ENCODE peak calls at places on chromosome 19, in seven cellular contexts. One of them, this sample, is unnamed.

GRCh38 chr19:15330801-15331418 is 1.4 kb downstream of the BRD4 start:
- DNase-seq in heart right ventricle: no peak
- DNase-seq in omental fat pad: no peak
- DNase-seq in fibroblast of villous mesenchyme: peak
- DNase-seq in Peyer's patch: no peak
- DNase-seq in DND-41: no peak
- DNase-seq in CD4-positive, alpha-beta T cell: no peak
- DNase-seq in this sample: no peak

GRCh38 chr19:18776288-18776594 is 14.9 kb downstream of the COMP start:
- DNase-seq in heart right ventricle: no peak
- DNase-seq in omental fat pad: no peak
- DNase-seq in fibroblast of villous mesenchyme: peak
- DNase-seq in Peyer's patch: no peak
- DNase-seq in DND-41: no peak
- DNase-seq in CD4-positive, alpha-beta T cell: no peak
- DNase-seq in this sample: no peak

GRCh38 chr19:47133021-47133471 is 2.4 kb downstream of the SAE1 start:
- DNase-seq in heart right ventricle: no peak
- DNase-seq in omental fat pad: no peak
- DNase-seq in fibroblast of villous mesenchyme: no peak
- DNase-seq in Peyer's patch: no peak
- DNase-seq in DND-41: no peak
- DNase-seq in CD4-positive, alpha-beta T cell: no peak
- DNase-seq in this sample: no peak

GRCh38 chr19:39409886-39410619 is 2.4 kb upstream of the PLEKHG2 start:
- DNase-seq in heart right ventricle: peak
- DNase-seq in omental fat pad: no peak
- DNase-seq in fibroblast of villous mesenchyme: peak
- DNase-seq in Peyer's patch: peak
- DNase-seq in DND-41: peak
- DNase-seq in CD4-positive, alpha-beta T cell: peak
- DNase-seq in this sample: peak

GRCh38 chr19:40959338-40959737 is 31.7 kb upstream of the CYP2B6 start:
- DNase-seq in heart right ventricle: no peak
- DNase-seq in omental fat pad: no peak
- DNase-seq in fibroblast of villous mesenchyme: no peak
- DNase-seq in Peyer's patch: no peak
- DNase-seq in DND-41: no peak
- DNase-seq in CD4-positive, alpha-beta T cell: no peak
- DNase-seq in this sample: no peak

GRCh38 chr19:40348961-40349507 is 539 bp downstream of the PLD3 start:
- DNase-seq in heart right ventricle: peak
- DNase-seq in omental fat pad: no peak
- DNase-seq in fibroblast of villous mesenchyme: peak
- DNase-seq in Peyer's patch: no peak
- DNase-seq in DND-41: no peak
- DNase-seq in CD4-positive, alpha-beta T cell: no peak
- DNase-seq in this sample: peak

GRCh38 chr19:47419037-47419783 is at the start of gene MEIS3:
- DNase-seq in heart right ventricle: no peak
- DNase-seq in omental fat pad: no peak
- DNase-seq in fibroblast of villous mesenchyme: no peak
- DNase-seq in Peyer's patch: no peak
- DNase-seq in DND-41: peak
- DNase-seq in CD4-positive, alpha-beta T cell: no peak
- DNase-seq in this sample: no peak

GRCh38 chr19:18846862-18847515 is 15.2 kb downstream of the UPF1 start:
- DNase-seq in heart right ventricle: peak
- DNase-seq in omental fat pad: peak
- DNase-seq in fibroblast of villous mesenchyme: peak
- DNase-seq in Peyer's patch: peak
- DNase-seq in DND-41: peak
- DNase-seq in CD4-positive, alpha-beta T cell: peak
- DNase-seq in this sample: peak

GRCh38 chr19:54315956-54316355 is 3.0 kb upstream of the LILRA5 start:
- DNase-seq in heart right ventricle: no peak
- DNase-seq in omental fat pad: no peak
- DNase-seq in fibroblast of villous mesenchyme: no peak
- DNase-seq in Peyer's patch: no peak
- DNase-seq in DND-41: no peak
- DNase-seq in CD4-positive, alpha-beta T cell: no peak
- DNase-seq in this sample: no peak

DNA sequence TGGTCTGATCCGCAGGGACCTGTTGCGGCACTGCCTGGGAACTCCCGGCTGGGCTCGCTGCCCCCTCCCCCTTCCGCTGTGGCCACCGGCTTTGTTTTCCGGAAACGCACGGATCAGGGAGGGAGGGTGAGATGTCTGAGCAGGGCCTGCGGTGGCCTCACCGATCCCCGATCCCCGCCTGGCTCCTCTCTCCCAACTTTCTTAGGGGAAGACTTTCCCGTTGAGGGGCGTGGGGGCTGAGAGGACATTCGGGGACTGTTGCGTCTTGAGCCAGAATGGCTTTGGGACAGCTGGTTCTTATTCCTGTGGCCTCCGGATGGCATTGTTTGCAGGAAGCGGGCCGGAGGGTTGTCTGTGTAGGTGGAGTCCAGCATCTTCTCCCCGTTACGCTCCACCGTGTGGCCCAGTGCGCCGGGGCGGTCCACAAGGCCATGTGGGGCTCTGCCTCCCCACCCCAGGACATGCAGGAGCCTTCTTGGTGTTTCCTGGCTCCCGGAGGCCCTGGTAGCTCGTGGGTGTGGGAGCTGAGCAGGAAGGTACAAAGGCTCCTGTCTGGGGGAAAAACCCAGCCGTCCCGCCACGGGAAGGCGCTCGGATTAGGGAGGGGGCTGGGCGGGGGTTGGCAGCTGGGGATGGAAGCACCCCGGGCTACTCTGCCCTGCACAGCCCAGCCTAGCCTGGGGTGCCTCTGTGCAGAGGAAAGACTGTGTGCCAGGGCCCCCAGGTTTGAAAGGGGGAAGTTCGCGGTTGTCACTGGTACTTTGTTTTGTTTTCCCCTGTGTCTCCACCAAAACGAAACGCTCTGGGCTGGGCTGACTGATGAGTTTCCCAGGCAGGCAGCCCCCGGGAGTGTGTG is 1.3 kb downstream of the CSNK1G2 start:
- DNase-seq in heart right ventricle: peak
- DNase-seq in omental fat pad: peak
- DNase-seq in fibroblast of villous mesenchyme: peak
- DNase-seq in Peyer's patch: peak
- DNase-seq in DND-41: peak
- DNase-seq in CD4-positive, alpha-beta T cell: peak
- DNase-seq in this sample: peak
- TF ChIP-seq CTCF in heart right ventricle: no peak
- TF ChIP-seq CTCF in omental fat pad: no peak
- TF ChIP-seq CTCF in fibroblast of villous mesenchyme: no peak
- TF ChIP-seq CTCF in Peyer's patch: no peak
- TF ChIP-seq CTCF in DND-41: peak
- TF ChIP-seq CTCF in CD4-positive, alpha-beta T cell: no peak
- TF ChIP-seq CTCF in this sample: no peak

DNA sequence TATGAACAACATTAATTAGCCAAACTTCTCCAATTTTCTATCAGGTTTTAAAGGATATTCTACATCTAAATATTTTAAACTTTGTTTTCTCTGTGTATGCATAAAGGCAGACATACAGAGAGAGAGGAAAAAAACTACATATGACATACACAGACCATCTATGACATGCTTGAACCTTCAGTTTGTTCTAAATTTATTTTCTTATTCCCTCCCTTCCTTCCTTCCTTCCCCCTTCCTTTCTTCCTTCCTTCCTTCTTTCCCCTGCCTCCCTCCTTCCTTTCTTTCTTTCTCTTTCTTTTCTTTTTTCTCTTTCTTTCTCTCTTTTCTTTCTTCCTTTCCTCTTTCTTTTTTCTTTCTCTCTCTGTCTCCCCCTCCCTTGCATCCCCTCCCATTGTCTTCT is 35.8 kb upstream of the CD70 start:
- DNase-seq in heart right ventricle: no peak
- DNase-seq in omental fat pad: no peak
- DNase-seq in fibroblast of villous mesenchyme: no peak
- DNase-seq in Peyer's patch: no peak
- DNase-seq in DND-41: no peak
- DNase-seq in CD4-positive, alpha-beta T cell: no peak
- DNase-seq in this sample: no peak
- TF ChIP-seq CTCF in heart right ventricle: no peak
- TF ChIP-seq CTCF in omental fat pad: no peak
- TF ChIP-seq CTCF in fibroblast of villous mesenchyme: no peak
- TF ChIP-seq CTCF in Peyer's patch: no peak
- TF ChIP-seq CTCF in DND-41: no peak
- TF ChIP-seq CTCF in CD4-positive, alpha-beta T cell: no peak
- TF ChIP-seq CTCF in this sample: no peak

DNA sequence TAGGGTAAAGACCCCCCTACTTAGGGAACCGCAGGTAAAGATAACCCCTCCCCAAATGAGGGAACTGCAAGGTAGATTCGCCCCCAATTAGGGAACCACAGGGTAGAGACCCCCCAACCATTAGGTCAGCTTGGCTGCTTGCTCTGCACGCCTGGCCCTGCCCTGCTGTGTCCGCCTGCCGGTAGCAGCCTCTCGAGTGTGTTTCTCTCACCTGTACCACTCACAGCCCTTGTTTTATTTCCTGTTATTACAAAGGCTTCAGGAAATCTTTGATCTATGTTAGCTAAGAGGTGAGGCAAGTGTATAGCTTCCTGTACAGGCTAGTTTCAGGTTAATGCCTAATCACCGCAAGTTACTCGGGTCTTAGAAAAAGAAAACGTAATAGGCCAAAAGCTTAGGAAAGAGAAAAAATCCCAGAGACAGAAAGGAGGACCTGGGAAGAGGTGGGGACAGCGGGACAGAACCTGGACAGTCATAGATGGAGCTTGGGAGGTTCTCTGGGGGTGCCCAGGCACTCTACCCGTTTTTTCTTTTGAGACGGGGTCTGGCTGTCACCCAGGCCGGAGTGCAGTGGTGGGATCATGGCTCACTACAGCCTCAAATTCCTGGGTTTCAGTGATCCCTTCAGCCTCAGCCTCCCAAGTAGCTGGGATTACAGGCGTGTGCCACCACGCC is 23.1 kb upstream of the EIF3G start:
- DNase-seq in heart right ventricle: no peak
- DNase-seq in omental fat pad: no peak
- DNase-seq in fibroblast of villous mesenchyme: no peak
- DNase-seq in Peyer's patch: no peak
- DNase-seq in DND-41: no peak
- DNase-seq in CD4-positive, alpha-beta T cell: peak
- DNase-seq in this sample: no peak
- TF ChIP-seq CTCF in heart right ventricle: no peak
- TF ChIP-seq CTCF in omental fat pad: no peak
- TF ChIP-seq CTCF in fibroblast of villous mesenchyme: no peak
- TF ChIP-seq CTCF in Peyer's patch: no peak
- TF ChIP-seq CTCF in DND-41: no peak
- TF ChIP-seq CTCF in CD4-positive, alpha-beta T cell: peak
- TF ChIP-seq CTCF in this sample: no peak

DNA sequence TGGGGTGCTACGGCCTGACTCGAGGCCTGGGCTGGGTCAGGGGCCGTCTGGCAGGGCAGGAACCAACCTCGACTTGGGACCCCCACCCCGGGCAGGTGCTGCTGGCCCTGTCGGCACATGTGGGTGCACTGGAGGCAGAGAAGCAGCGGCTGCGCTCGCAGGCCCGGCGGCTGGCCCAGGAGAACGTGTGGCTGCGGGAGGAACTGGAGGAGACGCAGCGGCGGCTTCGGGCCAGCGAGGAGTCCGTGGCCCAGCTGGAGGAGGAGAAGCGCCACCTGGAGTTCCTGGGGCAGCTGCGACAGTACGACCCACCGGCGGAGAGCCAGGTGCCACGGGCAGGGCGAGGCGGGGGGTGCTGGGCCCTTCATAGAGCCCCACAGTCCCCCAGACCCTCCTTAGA is 5.9 kb downstream of the KLC3 start:
- DNase-seq in heart right ventricle: no peak
- DNase-seq in omental fat pad: no peak
- DNase-seq in fibroblast of villous mesenchyme: no peak
- DNase-seq in Peyer's patch: peak
- DNase-seq in DND-41: no peak
- DNase-seq in CD4-positive, alpha-beta T cell: no peak
- DNase-seq in this sample: no peak
- TF ChIP-seq CTCF in heart right ventricle: peak
- TF ChIP-seq CTCF in omental fat pad: no peak
- TF ChIP-seq CTCF in fibroblast of villous mesenchyme: peak
- TF ChIP-seq CTCF in Peyer's patch: no peak
- TF ChIP-seq CTCF in DND-41: no peak
- TF ChIP-seq CTCF in CD4-positive, alpha-beta T cell: no peak
- TF ChIP-seq CTCF in this sample: no peak

GRCh38 chr19:4115050-4115817 is 8.7 kb downstream of the MAP2K2 start:
- DNase-seq in heart right ventricle: peak
- DNase-seq in omental fat pad: no peak
- DNase-seq in fibroblast of villous mesenchyme: no peak
- DNase-seq in Peyer's patch: no peak
- DNase-seq in DND-41: no peak
- DNase-seq in CD4-positive, alpha-beta T cell: peak
- DNase-seq in this sample: no peak
- TF ChIP-seq CTCF in heart right ventricle: peak
- TF ChIP-seq CTCF in omental fat pad: no peak
- TF ChIP-seq CTCF in fibroblast of villous mesenchyme: no peak
- TF ChIP-seq CTCF in Peyer's patch: no peak
- TF ChIP-seq CTCF in DND-41: no peak
- TF ChIP-seq CTCF in CD4-positive, alpha-beta T cell: no peak
- TF ChIP-seq CTCF in this sample: no peak

GRCh38 chr19:4064551-4065260 is 2.0 kb downstream of the ZBTB7A start:
- DNase-seq in heart right ventricle: peak
- DNase-seq in omental fat pad: no peak
- DNase-seq in fibroblast of villous mesenchyme: no peak
- DNase-seq in Peyer's patch: peak
- DNase-seq in DND-41: peak
- DNase-seq in CD4-positive, alpha-beta T cell: peak
- DNase-seq in this sample: no peak
- TF ChIP-seq CTCF in heart right ventricle: no peak
- TF ChIP-seq CTCF in omental fat pad: no peak
- TF ChIP-seq CTCF in fibroblast of villous mesenchyme: no peak
- TF ChIP-seq CTCF in Peyer's patch: no peak
- TF ChIP-seq CTCF in DND-41: no peak
- TF ChIP-seq CTCF in CD4-positive, alpha-beta T cell: no peak
- TF ChIP-seq CTCF in this sample: no peak

DNA sequence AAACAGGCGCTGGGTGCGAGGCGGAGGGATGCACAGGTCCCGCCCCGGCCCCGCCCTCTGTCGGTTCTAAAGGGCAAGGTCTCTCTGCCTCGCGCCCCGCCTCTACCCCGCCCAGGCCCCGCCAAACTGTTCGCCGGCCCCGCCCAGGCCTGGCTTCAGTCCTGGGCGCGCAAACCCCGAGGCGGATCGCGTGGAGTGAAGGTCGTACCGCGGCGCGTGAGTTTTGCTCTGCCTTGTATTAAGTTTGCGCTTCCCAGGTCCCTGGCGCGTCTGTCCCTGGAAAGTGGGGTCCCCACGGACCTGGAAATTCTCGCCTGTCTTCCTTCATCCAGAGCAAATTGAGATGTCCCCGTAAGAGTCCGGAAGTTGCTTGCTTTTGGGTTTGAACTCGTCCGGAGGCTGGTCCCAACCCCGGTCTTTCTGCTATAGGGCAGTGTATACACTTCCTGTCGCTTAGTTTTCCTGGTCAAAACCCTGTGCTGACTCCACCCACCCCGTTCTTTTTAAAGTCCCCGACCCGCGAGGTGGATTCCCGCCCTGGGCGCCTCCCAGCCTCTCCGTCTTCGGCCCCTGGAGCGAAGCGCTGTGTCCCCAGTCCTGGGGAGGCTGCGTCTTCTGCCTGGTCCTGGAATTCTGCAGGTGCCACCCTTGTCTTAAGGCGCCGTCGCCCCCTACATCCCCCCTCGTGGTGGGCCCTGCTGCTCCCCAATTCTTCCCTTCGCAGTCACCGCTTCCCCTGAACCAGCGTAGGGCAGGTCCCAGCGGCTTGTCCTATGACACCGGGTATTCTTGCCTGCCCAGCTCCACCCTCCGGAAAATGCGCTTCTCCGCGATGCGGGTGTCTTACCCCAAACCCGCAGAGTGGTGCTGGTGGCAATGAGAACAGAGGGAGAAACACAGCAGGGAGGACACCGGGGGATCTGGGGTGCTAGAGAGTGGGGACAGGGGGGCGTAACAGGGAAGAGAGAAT is 8.6 kb downstream of the ZNF808 start:
- DNase-seq in heart right ventricle: peak
- DNase-seq in omental fat pad: peak
- DNase-seq in fibroblast of villous mesenchyme: peak
- DNase-seq in Peyer's patch: peak
- DNase-seq in DND-41: peak
- DNase-seq in CD4-positive, alpha-beta T cell: peak
- DNase-seq in this sample: no peak
- TF ChIP-seq CTCF in heart right ventricle: peak
- TF ChIP-seq CTCF in omental fat pad: no peak
- TF ChIP-seq CTCF in fibroblast of villous mesenchyme: peak
- TF ChIP-seq CTCF in Peyer's patch: no peak
- TF ChIP-seq CTCF in DND-41: no peak
- TF ChIP-seq CTCF in CD4-positive, alpha-beta T cell: no peak
- TF ChIP-seq CTCF in this sample: no peak

This sample was measured in Calu3.